ENCODE peak calls at places on chromosomes 4 and X, in ten cellular contexts. P is IMR-90, Q is cardiac fibroblast, B is lung, W is breast epithelium, O is GM20000, M is spleen, S is upper lobe of right lung, L is HCT116, H is pancreas. K is an unnamed sample.

GRCh38 chrX:12570859-12571501 is 220.2 kb upstream of the PRPS2 start:
- DNase-seq in P (no peak), Q (no peak), B (no peak), W (no peak), O (no peak), M (no peak), S (no peak), L (no peak), H (no peak), K (no peak)

GRCh38 chr4:79852305-79852730 is 220.7 kb downstream of the ANTXR2 start:
- DNase-seq in P (peak), Q (peak), B (peak), W (no peak), O (no peak), M (no peak), S (no peak), L (peak), H (no peak), K (no peak)

GRCh38 chr4:41074227-41074626 is 140.1 kb downstream of the APBB2 start:
- DNase-seq in P (no peak), Q (no peak), B (no peak), W (no peak), O (no peak), M (no peak), S (no peak), L (no peak), H (no peak), K (no peak)

GRCh38 chr4:95248713-95249401 is 299.9 kb downstream of the UNC5C start:
- DNase-seq in P (no peak), Q (peak), B (no peak), W (no peak), O (no peak), M (no peak), S (no peak), L (peak), H (no peak), K (no peak)

GRCh38 chr4:154416183-154416543 is 75.4 kb downstream of the DCHS2 start:
- DNase-seq in P (no peak), Q (peak), B (no peak), W (no peak), O (no peak), M (no peak), S (no peak), L (no peak), H (no peak), K (peak)

GRCh38 chr4:25925486-25926201 is 11.6 kb downstream of the SMIM20 start:
- DNase-seq in P (peak), Q (peak), B (no peak), W (no peak), O (peak), M (no peak), S (peak), L (peak), H (no peak), K (no peak)

GRCh38 chr4:7719354-7720174 is 220.1 kb downstream of the AFAP1 start:
- DNase-seq in P (no peak), Q (peak), B (peak), W (no peak), O (peak), M (no peak), S (peak), L (no peak), H (peak), K (peak)

GRCh38 chr4:165027762-165028402 is 3.9 kb upstream of the TRIM60 start:
- DNase-seq in P (no peak), Q (no peak), B (no peak), W (no peak), O (no peak), M (no peak), S (no peak), L (no peak), H (no peak), K (no peak)

GRCh38 chr4:185134176-185134869 is 8.7 kb upstream of the SLC25A4 start:
- DNase-seq in P (peak), Q (peak), B (no peak), W (no peak), O (peak), M (no peak), S (no peak), L (peak), H (no peak), K (no peak)

GRCh38 chr4:43757147-43757546 is 691.5 kb downstream of the KCTD8 start:
- DNase-seq in P (no peak), Q (no peak), B (no peak), W (no peak), O (no peak), M (no peak), S (no peak), L (no peak), H (peak), K (no peak)

GRCh38 chr4:26343041-26343403 is 22.2 kb downstream of the RBPJ start:
- DNase-seq in P (peak), Q (peak), B (no peak), W (no peak), O (no peak), M (no peak), S (no peak), L (no peak), H (no peak), K (no peak)

GRCh38 chr4:85759392-85759791 is 284.4 kb downstream of the ARHGAP24 start:
- DNase-seq in P (no peak), Q (no peak), B (no peak), W (no peak), O (no peak), M (no peak), S (no peak), L (no peak), H (no peak), K (no peak)

DNA sequence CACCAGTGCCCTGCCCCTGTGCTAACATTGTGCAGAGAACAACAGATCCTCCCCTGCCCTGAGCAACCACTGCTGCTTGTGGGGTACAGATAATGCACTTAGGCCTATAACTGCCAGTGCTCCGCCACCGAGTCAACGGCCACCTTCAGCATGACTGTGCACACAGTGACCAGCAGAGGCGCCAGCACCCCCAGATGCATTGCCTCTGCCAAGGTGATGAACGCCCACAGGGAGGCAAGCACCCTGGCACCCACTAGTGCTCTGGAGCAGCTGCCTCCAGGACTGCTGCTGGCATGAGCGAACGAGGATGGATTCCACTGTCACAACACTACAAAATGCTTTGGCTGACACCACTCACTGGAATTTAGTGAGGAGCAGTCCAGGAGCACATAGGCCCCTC is 38.2 kb downstream of the SPIN2B start:
- DNase-seq in P (no peak), Q (no peak), B (no peak), W (no peak), O (no peak), M (no peak), S (no peak), L (no peak), H (no peak), K (no peak)
- TF ChIP-seq CTCF in P (no peak), Q (no peak), B (no peak), W (no peak), O (no peak), M (no peak), S (no peak), L (no peak), H (no peak), K (no peak)

GRCh38 chr4:89590102-89590501 is 246.9 kb downstream of the SNCA start:
- DNase-seq in P (no peak), Q (no peak), B (no peak), W (no peak), O (no peak), M (no peak), S (no peak), L (no peak), H (no peak), K (no peak)

GRCh38 chr4:89588366-89588765 is 248.6 kb downstream of the SNCA start:
- DNase-seq in P (no peak), Q (no peak), B (no peak), W (no peak), O (no peak), M (no peak), S (no peak), L (no peak), H (no peak), K (no peak)

GRCh38 chr4:89587364-89587763 is 249.6 kb downstream of the SNCA start:
- DNase-seq in P (no peak), Q (no peak), B (no peak), W (no peak), O (no peak), M (no peak), S (no peak), L (no peak), H (no peak), K (no peak)

GRCh38 chr4:89586318-89586717 is 250.6 kb downstream of the SNCA start:
- DNase-seq in P (no peak), Q (no peak), B (no peak), W (no peak), O (no peak), M (no peak), S (no peak), L (no peak), H (no peak), K (no peak)

GRCh38 chr4:89586864-89587263 is 250.1 kb downstream of the SNCA start:
- DNase-seq in P (peak), Q (peak), B (no peak), W (no peak), O (no peak), M (no peak), S (no peak), L (peak), H (no peak), K (no peak)
- TF ChIP-seq CTCF in P (no peak), Q (peak), B (no peak), W (no peak), O (no peak), M (no peak), S (no peak), L (peak), H (no peak), K (no peak)

GRCh38 chr4:183157215-183157614 is 58.2 kb downstream of the WWC2 start:
- DNase-seq in P (no peak), Q (no peak), B (no peak), W (no peak), O (no peak), M (no peak), S (no peak), L (no peak), H (no peak), K (no peak)
- TF ChIP-seq CTCF in P (peak), Q (peak), B (no peak), W (no peak), O (no peak), M (no peak), S (peak), L (peak), H (no peak), K (no peak)

DNA sequence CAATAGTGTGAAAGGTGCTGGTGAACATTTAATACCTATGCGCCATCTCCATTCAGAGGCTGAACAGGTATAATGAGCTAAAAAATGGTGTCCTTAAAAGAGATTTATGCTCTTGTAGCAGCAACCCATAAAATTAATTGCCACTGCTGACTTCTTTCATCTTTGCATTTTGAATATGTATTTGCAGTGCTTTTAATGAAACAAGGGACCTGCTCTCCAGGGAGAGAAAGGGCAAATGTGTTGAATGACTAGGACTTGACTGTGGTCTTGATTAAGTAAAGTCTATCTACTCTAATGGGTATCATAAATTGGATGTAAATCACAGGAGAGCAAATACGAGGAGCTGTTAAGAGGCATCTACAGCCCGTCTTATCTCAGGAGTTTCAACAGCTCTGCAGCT is 216.3 kb downstream of the PALLD start:
- DNase-seq in P (no peak), Q (no peak), B (no peak), W (no peak), O (no peak), M (no peak), S (no peak), L (no peak), H (no peak), K (no peak)
- TF ChIP-seq CTCF in P (no peak), Q (no peak), B (no peak), W (no peak), O (no peak), M (no peak), S (no peak), L (no peak), H (no peak), K (no peak)

DNA sequence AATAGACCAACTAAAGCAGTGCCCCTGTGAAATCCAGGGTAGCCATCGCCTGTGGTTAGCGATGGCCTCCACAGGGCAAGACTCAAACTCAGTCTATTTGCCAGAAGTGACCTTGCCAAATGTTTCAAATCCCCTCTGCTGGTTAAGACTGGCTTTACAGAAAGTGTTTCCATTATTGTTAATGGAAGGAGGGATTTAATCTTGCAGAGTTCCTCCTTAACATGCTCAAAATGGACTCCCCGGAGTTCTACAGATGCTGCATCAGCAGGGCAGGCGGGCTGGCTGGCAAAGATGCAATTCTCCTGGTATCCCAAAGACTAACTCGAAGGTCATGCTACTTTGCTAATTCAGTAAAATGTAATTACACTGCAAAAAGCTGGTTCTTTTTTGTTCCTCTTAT is 313.0 kb upstream of the SLC7A11 start:
- DNase-seq in P (no peak), Q (no peak), B (no peak), W (no peak), O (no peak), M (no peak), S (no peak), L (no peak), H (no peak), K (no peak)
- TF ChIP-seq CTCF in P (no peak), Q (no peak), B (no peak), W (no peak), O (no peak), M (no peak), S (no peak), L (no peak), H (no peak), K (no peak)

DNA sequence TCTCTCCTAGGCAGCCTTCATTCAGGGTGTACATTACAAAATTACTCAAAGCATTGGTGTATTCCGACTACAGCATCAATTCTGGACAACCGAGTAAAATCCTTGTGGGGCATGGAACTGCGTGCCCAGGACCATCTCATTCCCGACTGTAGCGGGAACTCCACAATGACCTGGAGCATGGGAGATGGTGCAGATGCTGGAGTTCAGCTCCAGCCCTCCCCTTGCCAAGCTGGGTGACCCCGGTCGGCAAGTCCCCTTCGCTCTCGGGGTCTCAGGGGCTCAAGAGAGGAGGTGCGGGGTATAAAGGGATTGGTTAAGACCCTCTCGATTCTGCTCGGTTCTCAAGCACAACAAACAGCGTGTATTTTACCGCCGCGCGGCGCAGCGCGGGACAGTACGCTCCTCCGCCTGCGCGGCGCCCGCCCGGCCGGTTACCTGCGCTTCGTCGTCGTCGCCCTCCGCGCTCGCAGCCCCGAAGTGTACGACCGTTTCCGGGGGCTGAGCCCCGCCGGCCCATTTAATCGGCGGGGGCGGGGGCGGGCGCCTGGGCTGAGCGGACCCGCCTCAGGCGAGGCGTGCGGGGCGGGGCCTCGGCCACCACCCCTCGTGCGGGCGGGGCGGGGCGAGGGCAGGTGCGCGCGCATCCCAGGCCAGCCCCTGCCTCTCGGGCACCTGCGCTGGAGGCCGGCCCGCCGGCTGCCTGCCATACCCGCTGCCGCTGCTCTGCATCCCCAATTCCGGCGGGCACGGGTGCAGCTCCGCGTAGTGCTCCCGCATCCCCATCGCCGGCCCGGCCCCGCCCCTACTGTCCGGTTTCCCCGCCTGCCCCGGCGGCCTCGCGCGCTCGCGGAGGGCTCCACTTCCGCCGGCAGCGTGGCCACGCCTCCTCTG is at the start of gene G6PD:
- DNase-seq in P (peak), Q (no peak), B (peak), W (no peak), O (peak), M (peak), S (no peak), L (peak), H (peak), K (peak)
- TF ChIP-seq CTCF in P (no peak), Q (no peak), B (no peak), W (peak), O (no peak), M (no peak), S (no peak), L (no peak), H (no peak), K (no peak)

GRCh38 chr4:158411180-158411721 is 110.4 kb upstream of the RXFP1 start:
- DNase-seq in P (no peak), Q (no peak), B (no peak), W (no peak), O (no peak), M (no peak), S (no peak), L (no peak), H (no peak), K (no peak)

DNA sequence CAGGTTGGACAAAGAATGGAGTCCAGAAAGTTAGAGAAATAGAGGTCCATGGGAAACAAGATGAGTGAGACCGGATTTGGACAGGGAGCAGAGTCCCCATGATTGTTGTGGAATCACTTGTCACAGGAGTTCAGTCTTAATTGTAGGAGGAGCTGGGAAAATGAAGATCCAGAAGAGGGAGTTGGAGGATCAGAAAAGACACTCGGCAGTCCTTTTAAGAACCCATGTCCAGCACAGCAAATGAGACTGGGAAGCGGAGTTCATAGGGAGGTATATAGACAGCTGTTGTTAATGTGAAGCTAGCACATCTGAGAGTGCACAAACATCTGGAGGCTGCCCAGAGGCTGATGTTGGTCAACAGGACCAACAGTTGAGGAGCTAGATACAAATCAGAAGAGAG is 111.4 kb upstream of the RXFP1 start:
- DNase-seq in P (peak), Q (peak), B (no peak), W (no peak), O (no peak), M (no peak), S (no peak), L (peak), H (no peak), K (no peak)
- TF ChIP-seq CTCF in P (peak), Q (peak), B (no peak), W (no peak), O (no peak), M (no peak), S (no peak), L (no peak), H (no peak), K (no peak)

K was measured in mesothelial cell of epicardium.